ENCODE peak calls at places on chromosomes 11 and 22, in four cellular contexts. One of them, this sample, is unnamed.

GRCh38 chr11:611001-611996 is 4.5 kb downstream of the IRF7 start:
- DNase-seq in T-cell: no peak
- DNase-seq in AG10803: no peak
- DNase-seq in foreskin melanocyte: no peak
- DNase-seq in this sample: no peak

GRCh38 chr11:69659591-69659990 is 15.6 kb downstream of the LTO1 start:
- DNase-seq in T-cell: no peak
- DNase-seq in AG10803: no peak
- DNase-seq in foreskin melanocyte: no peak
- DNase-seq in this sample: no peak

GRCh38 chr11:134535029-134536025 is 123.3 kb upstream of the B3GAT1 start:
- DNase-seq in T-cell: no peak
- DNase-seq in AG10803: no peak
- DNase-seq in foreskin melanocyte: no peak
- DNase-seq in this sample: no peak

GRCh38 chr11:70353900-70354568 is 44.3 kb upstream of the CTTN start:
- DNase-seq in T-cell: no peak
- DNase-seq in AG10803: no peak
- DNase-seq in foreskin melanocyte: no peak
- DNase-seq in this sample: no peak

GRCh38 chr11:15539645-15540044 is 424.9 kb downstream of the INSC start:
- DNase-seq in T-cell: no peak
- DNase-seq in AG10803: no peak
- DNase-seq in foreskin melanocyte: no peak
- DNase-seq in this sample: no peak

GRCh38 chr22:37427711-37428635 is 694 bp upstream of the ELFN2 start:
- DNase-seq in T-cell: no peak
- DNase-seq in AG10803: no peak
- DNase-seq in foreskin melanocyte: no peak
- DNase-seq in this sample: no peak

GRCh38 chr22:26394787-26395186 is 34.3 kb upstream of the ASPHD2 start:
- DNase-seq in T-cell: no peak
- DNase-seq in AG10803: no peak
- DNase-seq in foreskin melanocyte: no peak
- DNase-seq in this sample: peak

GRCh38 chr11:63998558-63999348 is 12.5 kb downstream of the OTUB1 start:
- DNase-seq in T-cell: no peak
- DNase-seq in AG10803: no peak
- DNase-seq in foreskin melanocyte: no peak
- DNase-seq in this sample: no peak

GRCh38 chr11:15091620-15092019 is 18.2 kb downstream of the CALCB start:
- DNase-seq in T-cell: no peak
- DNase-seq in AG10803: no peak
- DNase-seq in foreskin melanocyte: no peak
- DNase-seq in this sample: no peak

GRCh38 chr22:31764785-31765184 is 11.0 kb downstream of the DEPDC5 start:
- DNase-seq in T-cell: no peak
- DNase-seq in AG10803: no peak
- DNase-seq in foreskin melanocyte: no peak
- DNase-seq in this sample: no peak

GRCh38 chr11:117618956-117619355 is 178.1 kb downstream of the DSCAML1 start:
- DNase-seq in T-cell: no peak
- DNase-seq in AG10803: no peak
- DNase-seq in foreskin melanocyte: no peak
- DNase-seq in this sample: peak

GRCh38 chr11:10619281-10619680 is 50.8 kb upstream of the LYVE1 start:
- DNase-seq in T-cell: no peak
- DNase-seq in AG10803: no peak
- DNase-seq in foreskin melanocyte: no peak
- DNase-seq in this sample: no peak

GRCh38 chr22:41401781-41402648 is 20.3 kb downstream of the TEF start:
- DNase-seq in T-cell: no peak
- DNase-seq in AG10803: peak
- DNase-seq in foreskin melanocyte: peak
- DNase-seq in this sample: peak

GRCh38 chr11:94794287-94795168 is 26.4 kb downstream of the AMOTL1 start:
- DNase-seq in T-cell: no peak
- DNase-seq in AG10803: peak
- DNase-seq in foreskin melanocyte: peak
- DNase-seq in this sample: peak

GRCh38 chr11:117465236-117465997 is 137.8 kb downstream of the CEP164 start:
- DNase-seq in T-cell: no peak
- DNase-seq in AG10803: no peak
- DNase-seq in foreskin melanocyte: no peak
- DNase-seq in this sample: no peak

GRCh38 chr11:134516529-134516928 is 104.5 kb upstream of the B3GAT1 start:
- DNase-seq in T-cell: no peak
- DNase-seq in AG10803: no peak
- DNase-seq in foreskin melanocyte: no peak
- DNase-seq in this sample: no peak

GRCh38 chr11:80280737-80281136 is 839.9 kb upstream of the TENM4 start:
- DNase-seq in T-cell: no peak
- DNase-seq in AG10803: no peak
- DNase-seq in foreskin melanocyte: no peak
- DNase-seq in this sample: no peak

GRCh38 chr22:45010532-45010900 is 711 bp upstream of the PHF21B start:
- DNase-seq in T-cell: no peak
- DNase-seq in AG10803: no peak
- DNase-seq in foreskin melanocyte: no peak
- DNase-seq in this sample: no peak

GRCh38 chr11:15747671-15748070 is 608.7 kb downstream of the SOX6 start:
- DNase-seq in T-cell: no peak
- DNase-seq in AG10803: no peak
- DNase-seq in foreskin melanocyte: no peak
- DNase-seq in this sample: no peak

GRCh38 chr11:117186431-117186761 is 7.9 kb downstream of the SIDT2 start:
- DNase-seq in T-cell: no peak
- DNase-seq in AG10803: no peak
- DNase-seq in foreskin melanocyte: no peak
- DNase-seq in this sample: no peak

GRCh38 chr11:119696378-119697157 is 32.4 kb downstream of the NECTIN1 start:
- DNase-seq in T-cell: no peak
- DNase-seq in AG10803: no peak
- DNase-seq in foreskin melanocyte: no peak
- DNase-seq in this sample: no peak

GRCh38 chr11:68819362-68819761 is 22.4 kb downstream of the CPT1A start:
- DNase-seq in T-cell: no peak
- DNase-seq in AG10803: no peak
- DNase-seq in foreskin melanocyte: no peak
- DNase-seq in this sample: peak